ENCODE peak calls at places on chromosomes 3 and 15, in six cellular contexts. C, M, K, S, Y and A are unnamed samples.

GRCh38 chr3:179421500-179421899 is 29.8 kb downstream of the GNB4 start:
- DNase-seq in C (peak; percentile 35), M (peak; percentile 15), K (peak; percentile 3), S (peak; percentile 22), Y (no peak), A (no peak)

GRCh38 chr3:169356284-169356955 is 307.1 kb downstream of the MECOM start:
- DNase-seq in C (no peak), M (no peak), K (no peak), S (no peak), Y (no peak), A (no peak)

GRCh38 chr3:56502738-56503137 is 34.5 kb upstream of the ERC2 start:
- DNase-seq in C (no peak), M (no peak), K (no peak), S (no peak), Y (no peak), A (no peak)

GRCh38 chr3:171841620-171842000 is 1.5 kb upstream of the TMEM212 start:
- DNase-seq in C (no peak), M (no peak), K (no peak), S (peak; percentile 79), Y (no peak), A (no peak)

GRCh38 chr3:197154-197855 is 742 bp downstream of the CHL1 start:
- DNase-seq in C (no peak), M (no peak), K (no peak), S (no peak), Y (no peak), A (peak; percentile 13)

GRCh38 chr15:28887344-28888174 is 1.8 kb downstream of the APBA2 start:
- DNase-seq in C (no peak), M (no peak), K (no peak), S (no peak), Y (no peak), A (no peak)

GRCh38 chr15:94526071-94526689 is 294.8 kb downstream of the MCTP2 start:
- DNase-seq in C (peak; percentile 19), M (peak; percentile 2), K (no peak), S (no peak), Y (no peak), A (no peak)

GRCh38 chr15:89360294-89360971 is 25.8 kb upstream of the POLG start:
- DNase-seq in C (no peak), M (no peak), K (no peak), S (no peak), Y (no peak), A (no peak)

GRCh38 chr15:35319354-35319753 is 226.6 kb downstream of the DPH6 start:
- DNase-seq in C (no peak), M (peak; percentile 80), K (no peak), S (no peak), Y (no peak), A (no peak)

GRCh38 chr3:190546881-190547510 is 33.1 kb downstream of the IL1RAP start:
- DNase-seq in C (no peak), M (no peak), K (no peak), S (no peak), Y (no peak), A (no peak)

GRCh38 chr15:31869640-31870335 is 160.5 kb upstream of the CHRNA7 start:
- DNase-seq in C (peak; percentile 19), M (no peak), K (no peak), S (no peak), Y (peak; percentile 24), A (peak; percentile 9)

GRCh38 chr3:100789582-100789981 is 80.3 kb downstream of the TFG start:
- DNase-seq in C (no peak), M (no peak), K (no peak), S (peak; percentile 28), Y (no peak), A (no peak)

GRCh38 chr15:40693904-40694705 is 869 bp upstream of the RAD51 start:
- DNase-seq in C (no peak), M (no peak), K (no peak), S (no peak), Y (no peak), A (no peak)

GRCh38 chr3:156535162-156535627 is 19.7 kb downstream of the SSR3 start:
- DNase-seq in C (peak; percentile 92), M (peak; percentile 93), K (peak; percentile 98), S (peak; percentile 100), Y (peak; percentile 51), A (peak; percentile 12)

GRCh38 chr3:190677001-190677400 is 163.1 kb downstream of the IL1RAP start:
- DNase-seq in C (no peak), M (no peak), K (no peak), S (peak; percentile 50), Y (no peak), A (no peak)

GRCh38 chr15:63473007-63473748 is 31.2 kb upstream of the USP3 start:
- DNase-seq in C (no peak), M (no peak), K (no peak), S (no peak), Y (no peak), A (no peak)

GRCh38 chr3:43531835-43532234 is 90.0 kb downstream of the ANO10 start:
- DNase-seq in C (no peak), M (peak; percentile 86), K (no peak), S (peak; percentile 73), Y (no peak), A (no peak)

GRCh38 chr3:14389133-14390115 is 13.0 kb upstream of the SLC6A6 start:
- DNase-seq in C (no peak), M (no peak), K (no peak), S (no peak), Y (no peak), A (no peak)

GRCh38 chr3:111246967-111247760 is 175.5 kb downstream of the NECTIN3 start:
- DNase-seq in C (peak; percentile 61), M (peak; percentile 84), K (peak; percentile 60), S (peak; percentile 86), Y (no peak), A (no peak)

GRCh38 chr3:126399348-126399730 is 4.6 kb downstream of the CFAP100 start:
- DNase-seq in C (no peak), M (peak; percentile 11), K (no peak), S (no peak), Y (no peak), A (no peak)

DNA sequence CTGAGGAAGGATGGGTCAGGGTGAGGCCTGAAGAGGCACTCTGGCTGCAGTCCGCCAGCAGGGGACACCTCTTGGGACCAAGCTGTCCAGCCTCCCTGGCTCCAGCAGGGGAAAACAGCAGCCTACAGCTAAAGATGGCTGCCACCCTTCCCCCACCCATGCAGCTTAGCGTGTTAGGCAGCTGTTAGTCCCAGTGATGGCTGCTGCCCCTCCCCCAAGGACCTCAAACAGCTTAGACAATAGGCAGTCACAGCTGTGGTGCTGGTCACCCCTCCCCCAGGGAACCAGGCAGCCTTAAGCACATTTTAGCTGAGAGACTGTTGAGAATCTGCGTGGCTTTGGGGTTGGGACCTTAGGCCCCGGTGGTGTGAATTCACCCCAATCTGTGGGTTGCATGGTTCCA is 140.4 kb upstream of the CADPS start:
- DNase-seq in C (no peak), M (no peak), K (no peak), S (peak; percentile 9), Y (no peak), A (peak; percentile 60)
- TF ChIP-seq CTCF in C (no peak), M (no peak), K (no peak), S (no peak), Y (no peak), A (no peak)

GRCh38 chr3:58334013-58334321 is 1.3 kb downstream of the PXK start:
- DNase-seq in C (no peak), M (no peak), K (no peak), S (no peak), Y (no peak), A (no peak)

GRCh38 chr3:58331593-58332152 is 1.0 kb upstream of the PXK start:
- DNase-seq in C (no peak), M (no peak), K (no peak), S (no peak), Y (no peak), A (no peak)

GRCh38 chr3:58332575-58333179 is at the start of gene PXK:
- DNase-seq in C (peak; percentile 68), M (peak; percentile 75), K (no peak), S (peak; percentile 77), Y (peak; percentile 86), A (peak; percentile 58)

GRCh38 chr3:58335432-58335947 is 2.8 kb downstream of the PXK start:
- DNase-seq in C (no peak), M (no peak), K (no peak), S (no peak), Y (no peak), A (no peak)

DNA sequence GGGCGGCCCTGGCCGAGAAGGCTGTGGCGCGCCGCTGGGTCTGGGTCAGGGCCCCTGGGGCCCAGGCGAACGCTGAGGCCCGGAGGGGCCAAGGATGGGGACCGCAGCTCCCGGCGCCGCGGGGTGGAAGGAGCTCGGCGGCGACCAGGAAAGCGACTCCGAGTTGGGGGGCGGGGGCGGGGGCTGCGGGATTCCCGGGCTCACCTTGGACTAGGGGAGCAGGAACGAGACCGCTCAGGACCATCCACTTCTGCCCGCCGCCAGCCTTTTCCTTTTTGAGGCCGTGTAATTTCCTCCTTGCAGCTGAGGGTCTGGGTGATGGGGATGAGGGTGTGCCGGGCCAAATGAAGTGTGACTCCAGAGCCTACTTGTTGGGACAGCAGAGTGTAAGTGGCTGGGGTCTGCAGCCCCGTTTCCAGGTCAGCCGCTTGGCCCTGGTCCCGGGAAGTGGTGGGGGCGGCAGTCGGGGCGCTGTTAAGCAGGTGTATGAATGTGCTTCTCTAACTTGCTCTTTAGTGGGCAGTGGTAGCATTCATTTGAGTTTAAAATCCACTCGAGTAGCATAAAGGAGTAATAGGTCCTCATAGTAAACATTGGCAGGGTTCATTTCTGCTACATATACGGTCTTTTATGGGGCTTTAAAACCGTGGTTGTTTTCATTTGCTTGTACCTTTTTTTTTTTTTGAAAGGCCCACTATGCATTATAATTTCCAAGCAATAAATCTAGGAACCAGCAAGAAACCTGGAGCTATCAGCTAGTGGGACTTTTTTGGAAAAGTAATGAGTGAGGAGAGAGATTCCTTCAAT is 717 bp downstream of the PXK start:
- DNase-seq in C (no peak), M (no peak), K (no peak), S (no peak), Y (peak; percentile 30), A (peak; percentile 12)
- TF ChIP-seq CTCF in C (peak; percentile 16), M (peak; percentile 18), K (peak; percentile 7), S (no peak), Y (no peak), A (no peak)

GRCh38 chr15:98568382-98569017 is 79.8 kb upstream of the IGF1R start:
- DNase-seq in C (no peak), M (no peak), K (no peak), S (no peak), Y (no peak), A (no peak)
- TF ChIP-seq CTCF in C (peak; percentile 44), M (peak; percentile 46), K (peak; percentile 55), S (peak; percentile 50), Y (no peak), A (peak; percentile 63)

GRCh38 chr3:10268930-10269329 is 20.7 kb downstream of the TATDN2 start:
- DNase-seq in C (no peak), M (no peak), K (no peak), S (no peak), Y (no peak), A (no peak)
- TF ChIP-seq CTCF in C (no peak), M (no peak), K (no peak), S (no peak), Y (no peak), A (no peak)